ENCODE peak calls at places on chromosomes 13 and 19, in eight cellular contexts. V is tibial artery, O is PC-9, P is HL-60, L is AG09309, S is uterus, A is cardiac fibroblast, H is tibial nerve. T is an unnamed sample.

GRCh38 chr13:80340643-80341097 is 256 bp downstream of the SPRY2 start:
- DNase-seq in V (peak), O (no peak), P (peak), L (no peak), S (no peak), A (peak), H (no peak), T (no peak)

GRCh38 chr19:16541526-16542044 is 652 bp downstream of the CHERP start:
- DNase-seq in V (no peak), O (no peak), P (peak), L (no peak), S (no peak), A (peak), H (no peak), T (no peak)

GRCh38 chr19:1685046-1685445 is 32.6 kb upstream of the TCF3 start:
- DNase-seq in V (no peak), O (no peak), P (no peak), L (no peak), S (no peak), A (no peak), H (no peak), T (no peak)

GRCh38 chr19:39297931-39298634 is 1.9 kb downstream of the IFNL1 start:
- DNase-seq in V (no peak), O (no peak), P (no peak), L (no peak), S (no peak), A (no peak), H (no peak), T (no peak)

GRCh38 chr19:6030214-6030507 is 52.2 kb upstream of the RANBP3 start:
- DNase-seq in V (no peak), O (no peak), P (no peak), L (peak), S (no peak), A (peak), H (no peak), T (no peak)

GRCh38 chr19:54029930-54030490 is 33.7 kb downstream of the VSTM1 start:
- DNase-seq in V (peak), O (peak), P (peak), L (peak), S (peak), A (peak), H (peak), T (no peak)

GRCh38 chr13:102680842-102681725 is 13.8 kb downstream of the METTL21C start:
- DNase-seq in V (no peak), O (no peak), P (peak), L (no peak), S (no peak), A (peak), H (no peak), T (no peak)

GRCh38 chr13:59641758-59642157 is 522.0 kb downstream of the DIAPH3 start:
- DNase-seq in V (no peak), O (no peak), P (no peak), L (peak), S (no peak), A (no peak), H (no peak), T (no peak)

GRCh38 chr13:50589139-50589538 is 254.4 kb downstream of the DLEU7 start:
- DNase-seq in V (no peak), O (no peak), P (peak), L (peak), S (no peak), A (peak), H (no peak), T (no peak)

GRCh38 chr13:19586904-19587634 is 25.7 kb upstream of the TPTE2 start:
- DNase-seq in V (no peak), O (no peak), P (peak), L (no peak), S (no peak), A (peak), H (no peak), T (no peak)

GRCh38 chr19:7901337-7901736 is 2.3 kb upstream of the MAP2K7 start:
- DNase-seq in V (no peak), O (no peak), P (no peak), L (no peak), S (no peak), A (no peak), H (no peak), T (no peak)

GRCh38 chr13:20128459-20128927 is 32.4 kb downstream of the GJA3 start:
- DNase-seq in V (no peak), O (peak), P (no peak), L (no peak), S (no peak), A (no peak), H (no peak), T (no peak)

GRCh38 chr19:24046550-24046949 is 40.4 kb upstream of the ZNF254 start:
- DNase-seq in V (no peak), O (no peak), P (no peak), L (no peak), S (no peak), A (no peak), H (no peak), T (no peak)

GRCh38 chr13:25990801-25991200 is 61.0 kb downstream of the SHISA2 start:
- DNase-seq in V (no peak), O (no peak), P (no peak), L (no peak), S (no peak), A (peak), H (no peak), T (no peak)

GRCh38 chr13:102702965-102703720 is 8.3 kb upstream of the METTL21C start:
- DNase-seq in V (no peak), O (no peak), P (no peak), L (no peak), S (no peak), A (no peak), H (no peak), T (no peak)

DNA sequence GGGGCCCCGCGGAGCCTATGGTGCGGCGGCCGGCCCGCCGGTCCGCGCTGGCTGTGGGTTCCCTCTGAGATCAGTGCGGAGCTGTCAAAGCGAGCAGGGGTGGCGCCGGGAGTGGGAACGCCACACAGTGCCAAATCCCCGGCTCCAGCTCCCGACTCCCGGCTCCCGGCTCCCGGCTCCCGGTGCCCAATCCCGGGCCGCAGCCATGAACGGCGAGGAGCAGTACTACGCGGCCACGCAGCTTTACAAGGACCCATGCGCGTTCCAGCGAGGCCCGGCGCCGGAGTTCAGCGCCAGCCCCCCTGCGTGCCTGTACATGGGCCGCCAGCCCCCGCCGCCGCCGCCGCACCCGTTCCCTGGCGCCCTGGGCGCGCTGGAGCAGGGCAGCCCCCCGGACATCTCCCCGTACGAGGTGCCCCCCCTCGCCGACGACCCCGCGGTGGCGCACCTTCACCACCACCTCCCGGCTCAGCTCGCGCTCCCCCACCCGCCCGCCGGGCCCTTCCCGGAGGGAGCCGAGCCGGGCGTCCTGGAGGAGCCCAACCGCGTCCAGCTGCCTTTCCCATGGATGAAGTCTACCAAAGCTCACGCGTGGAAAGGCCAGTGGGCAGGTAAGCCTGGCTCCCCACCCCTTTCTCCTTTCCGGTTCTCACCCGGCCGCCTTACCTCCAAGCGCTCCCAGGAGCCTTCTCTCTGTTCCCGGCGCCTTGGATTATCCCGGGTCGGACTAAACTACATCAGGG is at the start of gene PDX1:
- DNase-seq in V (no peak), O (no peak), P (no peak), L (no peak), S (no peak), A (no peak), H (no peak), T (no peak)
- H3K4me3 ChIP-seq in V (peak), O (no peak), P (peak), L (peak), S (peak), A (peak), H (peak), T (peak)

DNA sequence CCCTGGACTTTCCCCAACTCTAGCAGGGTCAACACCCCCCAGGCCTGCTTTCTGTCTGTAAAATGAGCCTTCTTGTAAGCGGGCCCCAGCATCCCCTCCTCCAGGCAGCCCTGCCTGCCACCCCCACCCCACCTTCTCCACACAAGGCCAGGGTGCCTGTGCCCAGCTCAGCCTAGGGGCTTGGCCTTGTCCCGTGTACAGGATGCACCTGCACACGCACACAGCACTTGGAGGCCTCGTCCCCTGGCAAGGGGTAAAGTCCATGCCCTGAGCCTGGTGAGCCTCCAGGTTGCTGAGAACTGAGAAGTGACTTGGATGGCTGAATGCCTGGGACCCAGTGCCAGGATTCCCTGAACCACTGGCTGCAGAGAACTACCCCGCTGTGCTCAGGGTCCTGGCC is 1.6 kb upstream of the TM6SF2 start:
- DNase-seq in V (no peak), O (no peak), P (no peak), L (no peak), S (no peak), A (no peak), H (no peak), T (no peak)
- TF ChIP-seq CTCF in V (no peak), O (no peak), P (no peak), L (no peak), S (no peak), A (no peak), H (no peak), T (no peak)

GRCh38 chr19:48491793-48492123 is 19.9 kb downstream of the LMTK3 start:
- DNase-seq in V (no peak), O (no peak), P (no peak), L (no peak), S (no peak), A (no peak), H (no peak), T (no peak)

GRCh38 chr19:48493718-48494515 is 17.7 kb downstream of the LMTK3 start:
- DNase-seq in V (no peak), O (no peak), P (no peak), L (no peak), S (no peak), A (no peak), H (no peak), T (no peak)

GRCh38 chr19:48489608-48490216 is 20.5 kb downstream of the CYTH2 start:
- DNase-seq in V (peak), O (peak), P (peak), L (no peak), S (peak), A (peak), H (peak), T (no peak)

GRCh38 chr19:48492925-48493717 is 18.5 kb downstream of the LMTK3 start:
- DNase-seq in V (peak), O (peak), P (peak), L (peak), S (peak), A (peak), H (peak), T (peak)

DNA sequence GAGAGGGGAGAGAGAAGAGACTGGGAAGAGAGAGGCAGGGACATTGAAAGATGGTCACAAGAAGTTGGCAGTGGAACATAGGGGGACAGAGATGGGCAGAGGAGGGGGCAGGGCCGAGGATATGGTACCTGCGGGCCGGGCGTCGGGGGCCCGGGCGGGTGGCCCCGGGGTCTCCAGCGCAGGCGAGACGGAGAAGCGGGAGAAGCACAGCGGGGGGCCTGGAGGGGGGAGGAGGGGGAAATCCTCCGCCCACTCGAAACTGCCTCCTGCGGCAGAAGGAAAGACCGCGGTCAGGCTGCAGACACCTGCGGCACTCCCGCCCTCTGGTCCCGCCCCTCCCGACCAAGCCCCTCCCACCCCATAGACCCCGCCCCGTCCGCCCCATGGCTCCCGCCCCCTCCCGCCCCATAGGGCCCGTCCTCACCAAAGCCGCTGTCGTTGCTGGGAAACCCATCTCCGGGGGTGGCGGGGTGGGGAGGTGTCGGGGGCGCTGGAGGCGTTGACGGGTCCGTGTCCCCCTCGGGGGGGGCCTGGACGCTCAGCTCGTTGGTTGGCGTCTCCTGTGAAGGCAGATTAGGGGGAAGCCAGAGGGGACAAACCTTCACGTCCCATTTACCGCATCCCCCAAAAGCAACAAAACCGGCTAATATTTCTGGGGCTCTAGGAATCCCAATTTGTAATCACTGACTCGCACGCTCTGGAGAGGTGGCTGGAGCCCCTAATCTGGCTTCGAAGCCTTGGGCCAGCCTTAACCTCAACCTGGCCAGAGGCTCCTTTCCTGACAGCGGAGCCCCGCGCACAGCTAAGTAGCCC is 20.4 kb downstream of the LMTK3 start:
- DNase-seq in V (no peak), O (no peak), P (no peak), L (no peak), S (no peak), A (no peak), H (no peak), T (no peak)
- H3K4me3 ChIP-seq in V (no peak), O (peak), P (no peak), L (no peak), S (peak), A (no peak), H (no peak), T (no peak)

DNA sequence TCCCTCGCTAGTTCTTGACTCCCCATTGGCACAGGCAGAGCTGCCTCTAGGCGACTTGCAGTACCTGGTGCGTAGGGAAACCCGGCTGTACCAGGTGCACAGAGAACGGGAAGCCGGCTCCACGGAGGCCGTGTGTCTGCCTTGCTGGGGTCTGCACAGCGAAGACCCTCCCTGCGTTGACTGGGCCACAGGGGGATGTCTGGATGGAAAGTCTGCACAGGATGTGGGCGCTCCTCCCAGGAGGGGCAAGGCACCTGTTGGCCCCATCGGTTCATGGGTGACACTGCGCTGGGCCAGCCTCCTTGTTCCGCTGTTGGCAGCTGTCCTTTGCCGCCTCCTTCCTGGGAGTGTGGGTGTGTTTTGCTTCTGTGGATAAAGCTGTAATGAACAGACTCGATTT is 138.3 kb downstream of the TEX29 start:
- DNase-seq in V (no peak), O (no peak), P (no peak), L (no peak), S (no peak), A (no peak), H (no peak), T (no peak)
- TF ChIP-seq CTCF in V (no peak), O (no peak), P (no peak), L (no peak), S (no peak), A (no peak), H (no peak), T (no peak)

GRCh38 chr19:55082023-55082851 is 6.6 kb downstream of the EPS8L1 start:
- DNase-seq in V (no peak), O (no peak), P (no peak), L (no peak), S (no peak), A (peak), H (no peak), T (no peak)

GRCh38 chr19:55083004-55083850 is 7.6 kb downstream of the EPS8L1 start:
- DNase-seq in V (no peak), O (no peak), P (no peak), L (no peak), S (no peak), A (no peak), H (no peak), T (no peak)

GRCh38 chr19:55080121-55080914 is 4.6 kb downstream of the EPS8L1 start:
- DNase-seq in V (no peak), O (no peak), P (peak), L (no peak), S (no peak), A (peak), H (no peak), T (no peak)

GRCh38 chr19:55080915-55081772 is 5.5 kb downstream of the EPS8L1 start:
- DNase-seq in V (no peak), O (no peak), P (peak), L (no peak), S (no peak), A (peak), H (no peak), T (no peak)

DNA sequence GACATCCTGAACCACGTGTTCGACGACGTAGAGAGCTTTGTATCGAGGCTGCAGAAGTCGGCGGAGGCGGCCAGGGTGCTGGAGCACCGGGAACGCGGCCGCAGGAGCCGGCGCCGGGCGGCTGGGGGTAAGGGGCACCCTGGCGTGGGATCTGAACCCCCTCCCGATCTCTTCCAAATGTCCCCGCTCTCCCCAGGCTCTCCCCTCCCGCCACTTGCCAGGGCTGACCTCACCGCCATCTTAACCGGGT is 6.0 kb downstream of the EPS8L1 start:
- DNase-seq in V (no peak), O (no peak), P (no peak), L (no peak), S (no peak), A (no peak), H (no peak), T (no peak)
- H3K4me3 ChIP-seq in V (peak), O (no peak), P (peak), L (no peak), S (no peak), A (no peak), H (no peak), T (peak)

GRCh38 chr13:110323172-110323851 is 16.2 kb downstream of the COL4A2 start:
- DNase-seq in V (no peak), O (no peak), P (no peak), L (no peak), S (peak), A (peak), H (no peak), T (no peak)
- TF ChIP-seq CTCF in V (no peak), O (peak), P (no peak), L (no peak), S (no peak), A (peak), H (no peak), T (no peak)

DNA sequence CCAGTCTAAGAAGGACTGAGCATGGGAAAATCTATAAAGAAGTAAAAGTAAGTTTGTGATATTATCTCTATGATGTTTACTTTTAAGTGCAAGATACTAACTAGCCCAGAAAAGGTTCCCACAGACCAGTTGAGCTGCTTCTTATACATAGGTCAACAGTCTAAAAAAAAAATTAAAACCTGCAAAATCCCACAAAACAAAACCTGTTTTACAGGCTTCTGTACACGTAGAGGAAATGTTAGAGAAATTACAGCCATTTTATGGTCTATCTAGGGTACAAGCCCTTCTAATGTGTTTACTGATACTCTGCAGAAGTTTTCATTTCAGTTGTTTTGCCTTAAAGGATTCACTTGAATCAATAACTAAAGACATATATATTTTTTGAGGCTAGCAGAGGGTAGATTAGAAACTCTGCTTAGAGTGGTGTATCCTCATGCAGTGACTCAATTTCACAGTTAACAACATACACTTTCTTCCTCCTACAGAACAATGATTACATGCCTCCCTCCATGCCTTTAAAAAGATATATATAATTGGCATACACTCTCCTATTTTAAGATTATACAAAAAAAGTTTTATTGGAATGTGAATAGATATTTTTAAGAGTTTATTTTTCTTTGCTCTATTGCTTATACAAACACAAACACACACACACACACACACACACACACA is 43.9 kb downstream of the CAB39L start:
- DNase-seq in V (no peak), O (no peak), P (no peak), L (no peak), S (no peak), A (no peak), H (no peak), T (no peak)
- H3K4me3 ChIP-seq in V (peak), O (peak), P (no peak), L (no peak), S (peak), A (no peak), H (peak), T (peak)